ENCODE peak calls at places on chromosomes 6 and 20, in four cellular contexts. One of them, this sample, is unnamed.

GRCh38 chr6:133236898-133237297 is 4.3 kb upstream of the EYA4 start:
- DNase-seq in right atrium auricular region: no peak
- DNase-seq in HT1080: no peak
- DNase-seq in T-helper 2 cell: no peak
- DNase-seq in this sample: no peak

GRCh38 chr6:102417368-102417767 is 1023.9 kb downstream of the GRIK2 start:
- DNase-seq in right atrium auricular region: no peak
- DNase-seq in HT1080: peak; percentile 12
- DNase-seq in T-helper 2 cell: no peak
- DNase-seq in this sample: no peak

GRCh38 chr6:127963495-127963894 is 62.6 kb upstream of the THEMIS start:
- DNase-seq in right atrium auricular region: no peak
- DNase-seq in HT1080: no peak
- DNase-seq in T-helper 2 cell: no peak
- DNase-seq in this sample: no peak

GRCh38 chr6:120774275-120774674 is 560.0 kb downstream of the TBC1D32 start:
- DNase-seq in right atrium auricular region: no peak
- DNase-seq in HT1080: peak; percentile 79
- DNase-seq in T-helper 2 cell: no peak
- DNase-seq in this sample: no peak

GRCh38 chr6:30685157-30685976 is 1.1 kb downstream of the PPP1R18 start:
- DNase-seq in right atrium auricular region: no peak
- DNase-seq in HT1080: peak; percentile 42
- DNase-seq in T-helper 2 cell: no peak
- DNase-seq in this sample: no peak

GRCh38 chr6:38239719-38240451 is 399.8 kb downstream of the BTBD9 start:
- DNase-seq in right atrium auricular region: no peak
- DNase-seq in HT1080: peak; percentile 74
- DNase-seq in T-helper 2 cell: no peak
- DNase-seq in this sample: no peak

GRCh38 chr6:130674604-130675003 is 152.6 kb upstream of the SMLR1 start:
- DNase-seq in right atrium auricular region: no peak
- DNase-seq in HT1080: no peak
- DNase-seq in T-helper 2 cell: no peak
- DNase-seq in this sample: no peak

GRCh38 chr6:150491131-150491795 is 108.4 kb upstream of the PLEKHG1 start:
- DNase-seq in right atrium auricular region: no peak
- DNase-seq in HT1080: peak; percentile 86
- DNase-seq in T-helper 2 cell: peak; percentile 22
- DNase-seq in this sample: no peak

GRCh38 chr20:25237610-25238318 is 10.1 kb upstream of the PYGB start:
- DNase-seq in right atrium auricular region: peak; percentile 95
- DNase-seq in HT1080: peak; percentile 99
- DNase-seq in T-helper 2 cell: no peak
- DNase-seq in this sample: peak; percentile 95

GRCh38 chr6:116420341-116420740 is 40.8 kb upstream of the CALHM6 start:
- DNase-seq in right atrium auricular region: no peak
- DNase-seq in HT1080: no peak
- DNase-seq in T-helper 2 cell: no peak
- DNase-seq in this sample: no peak

GRCh38 chr6:141426400-141426980 is 706.2 kb upstream of the GJE1 start:
- DNase-seq in right atrium auricular region: no peak
- DNase-seq in HT1080: peak; percentile 17
- DNase-seq in T-helper 2 cell: no peak
- DNase-seq in this sample: no peak

GRCh38 chr6:114304304-114304887 is 38.4 kb downstream of the HS3ST5 start:
- DNase-seq in right atrium auricular region: no peak
- DNase-seq in HT1080: peak; percentile 8
- DNase-seq in T-helper 2 cell: no peak
- DNase-seq in this sample: no peak

GRCh38 chr20:57622579-57623381 is 2.6 kb upstream of the ZBP1 start:
- DNase-seq in right atrium auricular region: peak; percentile 55
- DNase-seq in HT1080: peak; percentile 85
- DNase-seq in T-helper 2 cell: peak; percentile 38
- DNase-seq in this sample: no peak

This sample was measured in brain pericyte.